ENCODE peak calls at places on chromosomes 3 and 15, in four cellular contexts. R is heart right ventricle; U is naive thymus-derived CD8-positive, alpha-beta T cell; T is sciatic nerve. E is an unnamed sample.

GRCh38 chr3:111236833-111237713 is 165.5 kb downstream of the NECTIN3 start:
- DNase-seq in T (no peak), R (no peak), U (no peak), E (no peak)

GRCh38 chr3:152175576-152175883 is 93.2 kb upstream of the MBNL1 start:
- DNase-seq in U (no peak), T (no peak), R (no peak), E (no peak)

GRCh38 chr3:176514297-176514696 is 683.0 kb downstream of the TBL1XR1 start:
- DNase-seq in T (no peak), R (no peak), U (no peak), E (no peak)

GRCh38 chr15:25169318-25169717 is 214.5 kb downstream of the SNRPN start:
- DNase-seq in R (peak), U (no peak), T (peak), E (no peak)

GRCh38 chr3:154795582-154795981 is 284.5 kb upstream of the MME start:
- DNase-seq in R (no peak), T (no peak), U (no peak), E (no peak)

GRCh38 chr3:71710906-71711494 is 14.2 kb downstream of the EIF4E3 start:
- DNase-seq in R (no peak), T (no peak), U (peak), E (peak)

GRCh38 chr3:106566277-106566676 is 697.5 kb upstream of the CBLB start:
- DNase-seq in R (no peak), U (no peak), T (no peak), E (no peak)

GRCh38 chr15:23642413-23643044 is 5.1 kb downstream of the MAGEL2 start:
- DNase-seq in R (peak), T (peak), U (peak), E (no peak)

E was measured in central memory CD4-positive, alpha-beta T cell.